ENCODE peak calls at places on chromosomes 4 and X, in four cellular contexts. J is fibroblast of the aortic adventitia, N is GM23338, B is glutamatergic neuron. D is an unnamed sample.

GRCh38 chrX:14124562-14124961 is 94.9 kb upstream of the GEMIN8 start:
- DNase-seq in J (no peak), N (no peak), B (no peak), D (no peak)

GRCh38 chr4:156053174-156053573 is 99.5 kb upstream of the CTSO start:
- DNase-seq in J (no peak), N (no peak), B (no peak), D (no peak)

GRCh38 chr4:149584703-149585102 is 230.9 kb downstream of the IQCM start:
- DNase-seq in J (no peak), N (no peak), B (no peak), D (no peak)

GRCh38 chrX:120023259-120023658 is 54.2 kb downstream of the RHOXF2B start:
- DNase-seq in J (no peak), N (no peak), B (no peak), D (no peak)

GRCh38 chr4:9969526-9970398 is 51.5 kb downstream of the SLC2A9 start:
- DNase-seq in J (no peak), N (no peak), B (no peak), D (no peak)

GRCh38 chr4:86891785-86892638 is at the start of gene C4orf36:
- DNase-seq in J (no peak), N (peak), B (peak), D (peak)

GRCh38 chr4:13555325-13555724 is 11.0 kb upstream of the NKX3-2 start:
- DNase-seq in J (no peak), N (peak), B (no peak), D (no peak)

GRCh38 chr4:80471701-80472100 is 136.2 kb downstream of the CFAP299 start:
- DNase-seq in J (no peak), N (peak), B (peak), D (no peak)

GRCh38 chr4:145503486-145504072 is 21.9 kb downstream of the SMAD1 start:
- DNase-seq in J (no peak), N (no peak), B (no peak), D (no peak)

GRCh38 chr4:123350191-123350544 is 46.4 kb upstream of the SPRY1 start:
- DNase-seq in J (peak), N (peak), B (no peak), D (peak)

GRCh38 chr4:98527528-98527927 is 130.9 kb downstream of the TSPAN5 start:
- DNase-seq in J (no peak), N (no peak), B (no peak), D (no peak)

GRCh38 chrX:17559728-17560379 is 177.4 kb upstream of the SCML1 start:
- DNase-seq in J (peak), N (peak), B (no peak), D (no peak)
- TF ChIP-seq CTCF in J (no peak), N (no peak), B (no peak), D (no peak)

DNA sequence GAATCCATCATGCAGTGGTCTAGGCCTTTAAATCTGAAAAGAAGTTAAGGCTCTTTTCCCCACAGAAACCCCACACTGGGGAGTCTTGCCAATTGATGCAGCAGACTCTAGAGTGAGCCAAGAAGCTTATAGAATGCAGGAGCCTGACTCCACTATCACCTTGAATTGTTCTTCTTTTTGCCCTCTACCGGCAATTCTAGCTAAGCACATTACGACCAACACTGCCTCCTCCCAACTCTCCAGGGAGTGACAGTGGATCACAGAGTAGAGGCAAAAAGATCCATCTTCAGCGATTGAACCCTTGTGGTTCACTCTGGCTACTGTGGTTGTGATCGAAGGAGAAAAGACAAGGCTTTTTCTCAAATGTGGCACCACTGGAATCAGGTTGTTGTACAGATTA is 331.5 kb downstream of the NKX6-1 start:
- DNase-seq in J (no peak), N (peak), B (peak), D (peak)
- TF ChIP-seq CTCF in J (no peak), N (peak), B (peak), D (no peak)

GRCh38 chr4:165867961-165868360 is 5.1 kb upstream of the TLL1 start:
- DNase-seq in J (no peak), N (peak), B (no peak), D (no peak)

GRCh38 chr4:165861378-165861777 is 11.7 kb upstream of the TLL1 start:
- DNase-seq in J (no peak), N (no peak), B (no peak), D (no peak)

GRCh38 chr4:165865995-165866650 is 6.9 kb upstream of the TLL1 start:
- DNase-seq in J (no peak), N (no peak), B (no peak), D (no peak)

GRCh38 chr4:165864228-165864627 is 8.8 kb upstream of the TLL1 start:
- DNase-seq in J (no peak), N (no peak), B (no peak), D (no peak)
- TF ChIP-seq CTCF in J (no peak), N (no peak), B (no peak), D (no peak)

GRCh38 chr4:21469438-21470032 is 479.0 kb downstream of the KCNIP4 start:
- DNase-seq in J (peak), N (peak), B (no peak), D (no peak)
- TF ChIP-seq CTCF in J (peak), N (peak), B (peak), D (peak)

DNA sequence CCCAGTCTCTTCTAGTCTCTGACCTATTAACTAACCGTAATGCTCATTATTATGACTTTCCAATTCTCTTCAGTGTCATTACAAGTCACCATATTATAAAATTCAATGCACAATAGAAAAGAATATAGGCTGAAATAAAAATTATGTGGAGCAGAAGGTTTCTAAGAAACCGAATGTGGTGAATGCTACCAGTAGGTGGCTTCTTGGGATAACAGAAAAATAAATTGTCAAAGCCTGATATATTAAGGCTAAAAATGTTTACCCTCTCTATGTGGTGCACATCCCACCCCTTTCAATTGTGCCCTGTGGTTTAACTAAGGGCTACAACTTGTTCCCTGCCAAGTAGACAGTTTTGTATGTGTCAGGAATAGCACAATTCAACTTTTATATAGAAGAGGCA is 624.6 kb upstream of the TECRL start:
- DNase-seq in J (peak), N (peak), B (no peak), D (no peak)
- TF ChIP-seq CTCF in J (peak), N (peak), B (peak), D (peak)

GRCh38 chrX:121308276-121308805 is 260.9 kb downstream of the GLUD2 start:
- DNase-seq in J (peak), N (peak), B (peak), D (peak)
- TF ChIP-seq CTCF in J (peak), N (peak), B (peak), D (no peak)